ENCODE peak calls at places on chromosomes 7 and 10, in seven cellular contexts. One of them, this sample, is unnamed.

GRCh38 chr7:94333810-94334209 is 60.9 kb upstream of the COL1A2 start:
- DNase-seq in upper lobe of right lung: no peak
- DNase-seq in mesenchymal stem cell: no peak
- DNase-seq in suprapubic skin: no peak
- DNase-seq in ovary: no peak
- DNase-seq in NB4: no peak
- DNase-seq in MG63: no peak
- DNase-seq in this sample: no peak

GRCh38 chr7:42575161-42575560 is 336.7 kb downstream of the C7orf25 start:
- DNase-seq in upper lobe of right lung: no peak
- DNase-seq in mesenchymal stem cell: no peak
- DNase-seq in suprapubic skin: no peak
- DNase-seq in ovary: no peak
- DNase-seq in NB4: no peak
- DNase-seq in MG63: no peak
- DNase-seq in this sample: no peak

GRCh38 chr10:122326806-122327205 is 47.7 kb upstream of the PLEKHA1 start:
- DNase-seq in upper lobe of right lung: no peak
- DNase-seq in mesenchymal stem cell: no peak
- DNase-seq in suprapubic skin: no peak
- DNase-seq in ovary: no peak
- DNase-seq in NB4: no peak
- DNase-seq in MG63: no peak
- DNase-seq in this sample: no peak

GRCh38 chr10:12194752-12195271 is 879 bp downstream of the NUDT5 start:
- DNase-seq in upper lobe of right lung: peak; percentile 87
- DNase-seq in mesenchymal stem cell: peak; percentile 70
- DNase-seq in suprapubic skin: no peak
- DNase-seq in ovary: no peak
- DNase-seq in NB4: peak; percentile 51
- DNase-seq in MG63: peak; percentile 59
- DNase-seq in this sample: peak; percentile 14

GRCh38 chr10:58291538-58292174 is 22.7 kb downstream of the CISD1 start:
- DNase-seq in upper lobe of right lung: no peak
- DNase-seq in mesenchymal stem cell: peak; percentile 59
- DNase-seq in suprapubic skin: no peak
- DNase-seq in ovary: no peak
- DNase-seq in NB4: peak; percentile 70
- DNase-seq in MG63: peak; percentile 8
- DNase-seq in this sample: peak; percentile 41

GRCh38 chr10:71265618-71266146 is 53.3 kb downstream of the UNC5B start:
- DNase-seq in upper lobe of right lung: no peak
- DNase-seq in mesenchymal stem cell: no peak
- DNase-seq in suprapubic skin: no peak
- DNase-seq in ovary: no peak
- DNase-seq in NB4: no peak
- DNase-seq in MG63: no peak
- DNase-seq in this sample: no peak

GRCh38 chr10:1553951-1554350 is 183.4 kb downstream of the ADARB2 start:
- DNase-seq in upper lobe of right lung: peak; percentile 49
- DNase-seq in mesenchymal stem cell: no peak
- DNase-seq in suprapubic skin: no peak
- DNase-seq in ovary: no peak
- DNase-seq in NB4: no peak
- DNase-seq in MG63: no peak
- DNase-seq in this sample: no peak

GRCh38 chr10:102068216-102068615 is 3.1 kb downstream of the HPS6 start:
- DNase-seq in upper lobe of right lung: no peak
- DNase-seq in mesenchymal stem cell: no peak
- DNase-seq in suprapubic skin: no peak
- DNase-seq in ovary: peak; percentile 64
- DNase-seq in NB4: no peak
- DNase-seq in MG63: peak; percentile 13
- DNase-seq in this sample: peak; percentile 30

GRCh38 chr10:74643586-74643956 is 182.8 kb upstream of the KAT6B start:
- DNase-seq in upper lobe of right lung: no peak
- DNase-seq in mesenchymal stem cell: no peak
- DNase-seq in suprapubic skin: no peak
- DNase-seq in ovary: no peak
- DNase-seq in NB4: no peak
- DNase-seq in MG63: peak; percentile 31
- DNase-seq in this sample: no peak

GRCh38 chr7:151838861-151839381 is 38.0 kb downstream of the PRKAG2 start:
- DNase-seq in upper lobe of right lung: no peak
- DNase-seq in mesenchymal stem cell: no peak
- DNase-seq in suprapubic skin: no peak
- DNase-seq in ovary: no peak
- DNase-seq in NB4: peak; percentile 75
- DNase-seq in MG63: no peak
- DNase-seq in this sample: no peak

GRCh38 chr10:98378722-98379121 is 36.3 kb downstream of the PYROXD2 start:
- DNase-seq in upper lobe of right lung: no peak
- DNase-seq in mesenchymal stem cell: peak; percentile 56
- DNase-seq in suprapubic skin: no peak
- DNase-seq in ovary: no peak
- DNase-seq in NB4: no peak
- DNase-seq in MG63: peak; percentile 34
- DNase-seq in this sample: no peak

GRCh38 chr10:24344279-24344678 is 135.3 kb downstream of the KIAA1217 start:
- DNase-seq in upper lobe of right lung: no peak
- DNase-seq in mesenchymal stem cell: peak; percentile 51
- DNase-seq in suprapubic skin: no peak
- DNase-seq in ovary: no peak
- DNase-seq in NB4: peak; percentile 22
- DNase-seq in MG63: peak; percentile 26
- DNase-seq in this sample: no peak

GRCh38 chr10:21297525-21298383 is 227.7 kb downstream of the SKIDA1 start:
- DNase-seq in upper lobe of right lung: no peak
- DNase-seq in mesenchymal stem cell: no peak
- DNase-seq in suprapubic skin: no peak
- DNase-seq in ovary: no peak
- DNase-seq in NB4: peak; percentile 4
- DNase-seq in MG63: no peak
- DNase-seq in this sample: peak; percentile 35

GRCh38 chr7:30475580-30475979 is 3.0 kb downstream of the NOD1 start:
- DNase-seq in upper lobe of right lung: no peak
- DNase-seq in mesenchymal stem cell: no peak
- DNase-seq in suprapubic skin: no peak
- DNase-seq in ovary: no peak
- DNase-seq in NB4: no peak
- DNase-seq in MG63: peak; percentile 33
- DNase-seq in this sample: peak; percentile 54

GRCh38 chr7:84013616-84014240 is 180.9 kb downstream of the SEMA3A start:
- DNase-seq in upper lobe of right lung: no peak
- DNase-seq in mesenchymal stem cell: no peak
- DNase-seq in suprapubic skin: no peak
- DNase-seq in ovary: no peak
- DNase-seq in NB4: no peak
- DNase-seq in MG63: no peak
- DNase-seq in this sample: no peak

GRCh38 chr7:102425639-102426267 is 7.6 kb upstream of the ORAI2 start:
- DNase-seq in upper lobe of right lung: peak; percentile 87
- DNase-seq in mesenchymal stem cell: no peak
- DNase-seq in suprapubic skin: no peak
- DNase-seq in ovary: no peak
- DNase-seq in NB4: no peak
- DNase-seq in MG63: no peak
- DNase-seq in this sample: no peak

GRCh38 chr10:19488592-19489280 is 327.5 kb upstream of the PLXDC2 start:
- DNase-seq in upper lobe of right lung: peak; percentile 69
- DNase-seq in mesenchymal stem cell: peak; percentile 30
- DNase-seq in suprapubic skin: no peak
- DNase-seq in ovary: peak; percentile 59
- DNase-seq in NB4: no peak
- DNase-seq in MG63: peak; percentile 41
- DNase-seq in this sample: peak; percentile 63

GRCh38 chr7:22238354-22239311 is 118.3 kb downstream of the RAPGEF5 start:
- DNase-seq in upper lobe of right lung: no peak
- DNase-seq in mesenchymal stem cell: peak; percentile 50
- DNase-seq in suprapubic skin: no peak
- DNase-seq in ovary: no peak
- DNase-seq in NB4: no peak
- DNase-seq in MG63: peak; percentile 57
- DNase-seq in this sample: no peak

GRCh38 chr10:112711366-112711765 is 238.7 kb upstream of the TCF7L2 start:
- DNase-seq in upper lobe of right lung: no peak
- DNase-seq in mesenchymal stem cell: no peak
- DNase-seq in suprapubic skin: no peak
- DNase-seq in ovary: no peak
- DNase-seq in NB4: no peak
- DNase-seq in MG63: peak; percentile 88
- DNase-seq in this sample: no peak

GRCh38 chr7:113710310-113711106 is 208.3 kb downstream of the PPP1R3A start:
- DNase-seq in upper lobe of right lung: no peak
- DNase-seq in mesenchymal stem cell: peak; percentile 75
- DNase-seq in suprapubic skin: no peak
- DNase-seq in ovary: no peak
- DNase-seq in NB4: peak; percentile 85
- DNase-seq in MG63: peak; percentile 10
- DNase-seq in this sample: peak; percentile 83

GRCh38 chr7:101232141-101232821 is 5.3 kb downstream of the CLDN15 start:
- DNase-seq in upper lobe of right lung: peak; percentile 84
- DNase-seq in mesenchymal stem cell: no peak
- DNase-seq in suprapubic skin: no peak
- DNase-seq in ovary: no peak
- DNase-seq in NB4: no peak
- DNase-seq in MG63: no peak
- DNase-seq in this sample: no peak
- H3K4me3 ChIP-seq in upper lobe of right lung: peak overlapping the region; percentile 44
- H3K4me3 ChIP-seq in mesenchymal stem cell: no peak overlapping the region
- H3K4me3 ChIP-seq in suprapubic skin: peak overlapping the region; percentile 50
- H3K4me3 ChIP-seq in ovary: no peak overlapping the region
- H3K4me3 ChIP-seq in NB4: no peak overlapping the region
- H3K4me3 ChIP-seq in MG63: no peak overlapping the region
- H3K4me3 ChIP-seq in this sample: peak overlapping the region; percentile 26

GRCh38 chr7:934469-935320 is 19.8 kb downstream of the ADAP1 start:
- DNase-seq in upper lobe of right lung: peak; percentile 57
- DNase-seq in mesenchymal stem cell: no peak
- DNase-seq in suprapubic skin: no peak
- DNase-seq in ovary: no peak
- DNase-seq in NB4: no peak
- DNase-seq in MG63: no peak
- DNase-seq in this sample: no peak

GRCh38 chr7:937851-938484 is 16.5 kb downstream of the ADAP1 start:
- DNase-seq in upper lobe of right lung: peak; percentile 26
- DNase-seq in mesenchymal stem cell: no peak
- DNase-seq in suprapubic skin: no peak
- DNase-seq in ovary: no peak
- DNase-seq in NB4: peak; percentile 35
- DNase-seq in MG63: no peak
- DNase-seq in this sample: no peak

GRCh38 chr7:935321-936130 is 19.0 kb downstream of the ADAP1 start:
- DNase-seq in upper lobe of right lung: no peak
- DNase-seq in mesenchymal stem cell: no peak
- DNase-seq in suprapubic skin: no peak
- DNase-seq in ovary: no peak
- DNase-seq in NB4: no peak
- DNase-seq in MG63: no peak
- DNase-seq in this sample: no peak

GRCh38 chr7:938546-939185 is 15.8 kb downstream of the ADAP1 start:
- DNase-seq in upper lobe of right lung: peak; percentile 51
- DNase-seq in mesenchymal stem cell: no peak
- DNase-seq in suprapubic skin: no peak
- DNase-seq in ovary: no peak
- DNase-seq in NB4: no peak
- DNase-seq in MG63: no peak
- DNase-seq in this sample: no peak

GRCh38 chr7:936131-937054 is 18.1 kb downstream of the ADAP1 start:
- DNase-seq in upper lobe of right lung: peak; percentile 55
- DNase-seq in mesenchymal stem cell: peak; percentile 36
- DNase-seq in suprapubic skin: no peak
- DNase-seq in ovary: no peak
- DNase-seq in NB4: peak; percentile 94
- DNase-seq in MG63: peak; percentile 38
- DNase-seq in this sample: no peak
- H3K4me3 ChIP-seq in upper lobe of right lung: no peak overlapping the region
- H3K4me3 ChIP-seq in mesenchymal stem cell: no peak overlapping the region
- H3K4me3 ChIP-seq in suprapubic skin: no peak overlapping the region
- H3K4me3 ChIP-seq in ovary: no peak overlapping the region
- H3K4me3 ChIP-seq in NB4: no peak overlapping the region
- H3K4me3 ChIP-seq in MG63: no peak overlapping the region
- H3K4me3 ChIP-seq in this sample: no peak overlapping the region

GRCh38 chr7:122885583-122886356 is 490 bp downstream of the CADPS2 start:
- DNase-seq in upper lobe of right lung: peak; percentile 74
- DNase-seq in mesenchymal stem cell: peak; percentile 67
- DNase-seq in suprapubic skin: no peak
- DNase-seq in ovary: peak; percentile 54
- DNase-seq in NB4: no peak
- DNase-seq in MG63: peak; percentile 42
- DNase-seq in this sample: peak; percentile 63

GRCh38 chr7:122886357-122887081 is at the start of gene CADPS2:
- DNase-seq in upper lobe of right lung: peak; percentile 95
- DNase-seq in mesenchymal stem cell: peak; percentile 95
- DNase-seq in suprapubic skin: peak; percentile 88
- DNase-seq in ovary: peak; percentile 88
- DNase-seq in NB4: no peak
- DNase-seq in MG63: peak; percentile 81
- DNase-seq in this sample: peak; percentile 85

GRCh38 chr7:122887848-122888247 is 1.6 kb upstream of the CADPS2 start:
- DNase-seq in upper lobe of right lung: no peak
- DNase-seq in mesenchymal stem cell: no peak
- DNase-seq in suprapubic skin: no peak
- DNase-seq in ovary: no peak
- DNase-seq in NB4: no peak
- DNase-seq in MG63: no peak
- DNase-seq in this sample: no peak

GRCh38 chr7:122887198-122887597 is 938 bp upstream of the CADPS2 start:
- DNase-seq in upper lobe of right lung: peak; percentile 79
- DNase-seq in mesenchymal stem cell: peak; percentile 85
- DNase-seq in suprapubic skin: peak; percentile 86
- DNase-seq in ovary: peak; percentile 54
- DNase-seq in NB4: no peak
- DNase-seq in MG63: peak; percentile 39
- DNase-seq in this sample: peak; percentile 77

GRCh38 chr7:122889116-122889515 is 2.9 kb upstream of the CADPS2 start:
- DNase-seq in upper lobe of right lung: no peak
- DNase-seq in mesenchymal stem cell: no peak
- DNase-seq in suprapubic skin: no peak
- DNase-seq in ovary: no peak
- DNase-seq in NB4: no peak
- DNase-seq in MG63: no peak
- DNase-seq in this sample: no peak
- H3K4me3 ChIP-seq in upper lobe of right lung: no peak overlapping the region
- H3K4me3 ChIP-seq in mesenchymal stem cell: no peak overlapping the region
- H3K4me3 ChIP-seq in suprapubic skin: no peak overlapping the region
- H3K4me3 ChIP-seq in ovary: no peak overlapping the region
- H3K4me3 ChIP-seq in NB4: no peak overlapping the region
- H3K4me3 ChIP-seq in MG63: no peak overlapping the region
- H3K4me3 ChIP-seq in this sample: no peak overlapping the region

GRCh38 chr10:83007521-83007920 is 1131.8 kb upstream of the GHITM start:
- DNase-seq in upper lobe of right lung: no peak
- DNase-seq in mesenchymal stem cell: no peak
- DNase-seq in suprapubic skin: no peak
- DNase-seq in ovary: no peak
- DNase-seq in NB4: no peak
- DNase-seq in MG63: no peak
- DNase-seq in this sample: no peak

DNA sequence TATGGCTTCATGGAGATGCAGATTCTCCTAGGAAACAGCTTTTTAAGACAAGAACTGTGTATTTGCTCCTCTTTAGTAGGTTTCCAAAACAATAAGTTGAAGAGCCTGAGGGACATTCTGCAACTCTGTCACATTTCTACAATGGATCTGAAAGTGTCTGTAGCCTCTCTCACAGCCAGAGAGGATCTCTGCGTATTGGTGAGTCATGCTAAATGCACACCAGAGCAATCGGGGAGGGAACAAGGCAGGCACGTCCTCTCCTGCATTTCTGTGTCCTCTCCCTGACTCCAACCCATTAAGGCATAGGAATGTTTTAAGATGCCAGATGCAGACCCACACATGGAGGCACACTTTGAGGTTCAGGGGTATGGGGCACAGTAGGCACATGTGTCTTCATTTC is 1126.4 kb upstream of the GHITM start:
- DNase-seq in upper lobe of right lung: no peak
- DNase-seq in mesenchymal stem cell: peak; percentile 57
- DNase-seq in suprapubic skin: no peak
- DNase-seq in ovary: no peak
- DNase-seq in NB4: no peak
- DNase-seq in MG63: peak; percentile 4
- DNase-seq in this sample: peak; percentile 4
- H3K4me3 ChIP-seq in upper lobe of right lung: no peak overlapping the region
- H3K4me3 ChIP-seq in mesenchymal stem cell: no peak overlapping the region
- H3K4me3 ChIP-seq in suprapubic skin: no peak overlapping the region
- H3K4me3 ChIP-seq in ovary: no peak overlapping the region
- H3K4me3 ChIP-seq in NB4: no peak overlapping the region
- H3K4me3 ChIP-seq in MG63: no peak overlapping the region
- H3K4me3 ChIP-seq in this sample: no peak overlapping the region

This sample was measured in cardiac muscle cell.